ENCODE peak calls at places on chromosomes 13 and 19, in five cellular contexts. C is psoas muscle, E is AG09309, U is glutamatergic neuron, D is HL-60. W is an unnamed sample.
A peak's percentile ranks its signal among the peaks of the same experiment; 100 is the strongest.

GRCh38 chr19:43662487-43662886 is 7.5 kb downstream of the PLAUR start:
- DNase-seq in D (no peak), C (no peak), U (no peak), E (no peak), W (no peak)

GRCh38 chr19:15379996-15380647 is 535 bp upstream of the AKAP8 start:
- DNase-seq in U (peak; percentile 66), C (peak; percentile 80), D (peak; percentile 48), E (no peak), W (peak; percentile 72)

GRCh38 chr13:98890186-98890585 is 87.7 kb downstream of the DOCK9 start:
- DNase-seq in D (no peak), U (no peak), E (peak; percentile 91), C (no peak), W (no peak)

GRCh38 chr13:51585234-51585672 is 991 bp downstream of the WDFY2 start:
- DNase-seq in U (no peak), D (peak; percentile 50), C (no peak), E (no peak), W (no peak)

GRCh38 chr19:5621311-5621944 is 1.1 kb downstream of the SAFB2 start:
- DNase-seq in C (peak; percentile 64), E (no peak), D (no peak), U (no peak), W (no peak)

GRCh38 chr19:42233106-42233505 is 9.3 kb downstream of the GSK3A start:
- DNase-seq in U (no peak), E (no peak), C (no peak), D (no peak), W (no peak)

GRCh38 chr19:3857449-3858003 is 11.3 kb downstream of the ZFR2 start:
- DNase-seq in D (no peak), E (no peak), C (no peak), U (no peak), W (peak; percentile 87)

GRCh38 chr19:4052114-4052992 is 14.3 kb downstream of the ZBTB7A start:
- DNase-seq in C (no peak), U (no peak), D (peak; percentile 54), E (no peak), W (no peak)

GRCh38 chr13:74325106-74325505 is 190.9 kb upstream of the KLF12 start:
- DNase-seq in U (no peak), D (no peak), E (peak; percentile 57), C (no peak), W (no peak)

GRCh38 chr13:41179593-41180250 is 14.6 kb downstream of the KBTBD7 start:
- DNase-seq in E (no peak), D (no peak), C (no peak), U (no peak), W (no peak)

GRCh38 chr19:4589579-4590410 is 30.3 kb upstream of the SEMA6B start:
- DNase-seq in E (no peak), C (no peak), D (peak; percentile 42), U (peak; percentile 70), W (peak; percentile 75)

GRCh38 chr13:29858231-29858630 is 7.8 kb upstream of the UBL3 start:
- DNase-seq in D (no peak), U (no peak), C (no peak), E (no peak), W (no peak)

GRCh38 chr13:39918837-39919236 is 263.4 kb downstream of the COG6 start:
- DNase-seq in C (no peak), E (peak; percentile 24), D (no peak), U (no peak), W (no peak)

GRCh38 chr19:10805075-10805757 is 30.8 kb downstream of the TMED1 start:
- DNase-seq in E (no peak), D (peak; percentile 87), C (no peak), U (no peak), W (no peak)

GRCh38 chr13:34364633-34365032 is 546.7 kb downstream of the RFC3 start:
- DNase-seq in C (no peak), E (no peak), D (no peak), U (no peak), W (no peak)

GRCh38 chr19:4376245-4376990 is 23.9 kb downstream of the SH3GL1 start:
- DNase-seq in U (no peak), C (peak; percentile 44), E (no peak), D (no peak), W (no peak)

GRCh38 chr19:10848208-10848843 is at the start of gene C19orf38:
- DNase-seq in D (peak; percentile 95), U (no peak), E (no peak), C (no peak), W (peak; percentile 65)

GRCh38 chr13:110236831-110237261 is 70.1 kb downstream of the COL4A1 start:
- DNase-seq in E (no peak), C (peak; percentile 80), U (no peak), D (no peak), W (no peak)

GRCh38 chr19:56808717-56809392 is 31.7 kb downstream of the PEG3 start:
- DNase-seq in U (no peak), D (no peak), C (no peak), E (no peak), W (no peak)

GRCh38 chr13:36431204-36432105 is 840 bp upstream of the CCNA1 start:
- DNase-seq in C (no peak), D (no peak), U (peak; percentile 34), E (no peak), W (peak; percentile 38)

DNA sequence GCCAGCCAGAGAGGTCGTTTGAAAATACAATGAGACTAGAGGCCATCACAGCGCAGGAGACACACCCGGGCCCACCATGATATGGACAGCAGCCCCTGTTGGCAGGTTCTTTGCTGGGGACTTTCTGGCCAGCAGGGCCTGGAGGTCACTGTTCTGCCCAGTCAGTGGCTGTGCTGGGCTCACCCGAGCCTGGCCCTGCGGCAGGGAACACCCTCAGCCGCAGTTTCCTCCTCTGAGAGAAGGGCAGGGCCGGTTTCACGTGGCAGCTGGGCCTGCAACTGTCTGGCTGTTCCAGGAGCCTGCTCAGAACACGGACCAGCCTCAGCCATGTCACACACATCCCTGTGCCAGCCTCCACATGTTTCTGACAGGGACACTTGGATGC is 39.4 kb downstream of the ADPRHL1 start:
- DNase-seq in C (peak; percentile 91), E (no peak), D (no peak), U (no peak), W (no peak)
- TF ChIP-seq CTCF in C (no peak), E (no peak), D (no peak), U (no peak), W (no peak)

GRCh38 chr19:2208975-2209374 is 27.2 kb downstream of the PLEKHJ1 start:
- DNase-seq in E (no peak), D (no peak), U (no peak), C (no peak), W (no peak)
- TF ChIP-seq CTCF in E (no peak), D (no peak), U (no peak), C (no peak), W (no peak)

GRCh38 chr13:113732961-113733950 is 25.8 kb upstream of the TMEM255B start:
- DNase-seq in C (no peak), U (no peak), D (no peak), E (no peak), W (no peak)

GRCh38 chr13:113732176-113732960 is 26.7 kb upstream of the TMEM255B start:
- DNase-seq in U (no peak), C (no peak), E (no peak), D (peak; percentile 50), W (no peak)

GRCh38 chr13:113730145-113730750 is 28.8 kb upstream of the TMEM255B start:
- DNase-seq in E (no peak), C (no peak), U (no peak), D (no peak), W (no peak)

GRCh38 chr13:113730831-113731191 is 28.2 kb upstream of the TMEM255B start:
- DNase-seq in D (no peak), E (no peak), U (no peak), C (no peak), W (no peak)

DNA sequence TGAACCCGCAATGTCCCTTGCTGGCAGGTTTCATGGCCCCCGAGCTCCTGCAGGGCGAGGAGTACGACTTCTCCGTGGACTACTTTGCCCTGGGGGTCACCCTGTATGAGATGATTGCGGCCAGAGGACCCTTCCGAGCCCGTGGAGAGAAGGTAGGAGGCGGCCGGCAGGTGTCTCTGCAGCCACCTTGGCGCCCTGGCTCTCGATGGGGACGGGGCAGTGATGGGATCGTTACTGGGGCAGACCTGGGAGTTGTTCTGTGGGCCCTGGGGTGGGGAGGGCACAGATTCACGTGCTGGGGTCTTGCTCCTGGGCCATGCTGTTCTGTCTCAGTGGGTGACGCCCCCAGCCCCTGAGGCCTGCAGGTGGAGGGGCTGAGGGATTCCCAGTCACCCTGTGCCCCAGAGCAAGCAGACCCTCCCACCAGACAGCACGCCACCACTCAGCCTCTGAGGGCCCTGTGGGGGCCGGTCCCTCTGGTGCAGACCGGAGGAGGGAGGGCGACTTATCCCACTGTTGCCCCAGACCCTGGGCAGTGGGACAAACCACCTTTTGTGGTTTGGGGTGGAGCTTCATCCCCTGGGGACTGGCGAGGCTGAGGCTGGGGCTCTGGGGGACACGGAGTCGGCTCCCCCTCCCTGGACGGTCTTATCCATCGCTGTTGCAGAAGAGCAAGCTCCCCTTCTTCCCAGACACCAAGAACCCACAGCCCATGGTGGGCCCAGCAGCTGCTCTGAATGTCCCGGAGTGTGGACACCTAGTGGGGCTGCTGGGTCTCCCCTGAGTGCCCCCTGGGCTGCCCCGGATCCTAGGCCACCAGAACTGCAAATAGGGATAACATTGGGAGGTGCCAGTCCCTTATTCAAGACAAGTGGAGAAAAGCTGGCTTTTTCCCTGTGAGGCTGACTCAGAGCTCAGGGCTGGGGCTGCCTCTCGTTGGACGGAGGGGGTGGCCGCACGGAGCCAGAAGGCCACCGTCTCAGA is 27.5 kb upstream of the TMEM255B start:
- DNase-seq in D (no peak), C (no peak), E (no peak), U (no peak), W (no peak)
- TF ChIP-seq CTCF in D (no peak), C (no peak), E (no peak), U (no peak), W (no peak)

DNA sequence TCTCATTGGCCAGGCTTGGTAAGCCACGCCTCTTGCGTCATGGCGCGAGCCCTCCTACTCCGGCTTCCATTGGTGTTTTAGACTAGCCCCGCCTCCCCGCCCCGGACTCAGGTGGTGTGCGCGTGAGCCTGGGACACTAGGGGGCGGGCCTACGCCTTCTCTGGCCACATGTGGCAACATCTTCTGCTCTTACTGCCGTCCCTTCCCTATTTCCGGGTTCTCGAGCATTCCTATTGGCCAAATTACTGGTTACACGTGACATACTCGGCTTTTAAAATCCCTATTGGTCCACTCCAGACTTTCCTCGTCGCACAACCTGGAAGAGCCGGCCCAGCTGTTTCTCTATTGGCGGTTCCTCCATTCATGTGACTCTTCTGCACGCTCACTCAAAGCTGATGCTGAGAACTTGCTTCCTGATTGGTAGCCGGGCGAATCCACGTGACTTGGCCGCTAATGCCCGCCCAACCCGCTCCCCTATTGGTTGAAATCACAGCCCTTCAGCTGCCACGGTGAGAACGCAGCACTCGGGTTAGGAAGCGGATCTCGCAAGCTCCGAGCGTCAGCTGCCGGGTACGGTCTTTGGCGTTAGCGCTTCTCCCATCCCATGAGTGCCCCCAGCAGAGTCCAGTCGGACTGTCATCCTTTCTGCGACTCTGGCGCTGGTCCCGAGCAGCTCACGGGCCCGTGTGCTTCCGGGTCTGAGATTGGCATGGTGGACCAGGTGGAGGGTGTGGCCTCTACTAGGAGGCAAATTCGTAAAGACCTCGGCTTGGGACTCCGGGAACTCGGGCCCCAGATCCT is at the start of gene BLOC1S3:
- DNase-seq in E (peak; percentile 100), D (peak; percentile 100), C (peak; percentile 100), U (peak; percentile 100), W (peak; percentile 98)
- TF ChIP-seq CTCF in E (peak; percentile 38), D (no peak), C (peak; percentile 25), U (peak; percentile 52), W (peak; percentile 8)